ENCODE peak calls at places on chromosomes 2 and 18, in five cellular contexts. O is stimulated activated CD8-positive, alpha-beta memory T cell treated with anti-CD3 and anti-CD28 coated beads, Interleukin-4, amount 100 ng/mL, for 1 hour; X is left cardiac atrium; C is PC-9; I is activated T-cell treated with anti-CD3 and anti-CD28 coated beads for 1 hour. R is an unnamed sample.

GRCh38 chr2:60364441-60364840 is 189.0 kb downstream of the BCL11A start:
- DNase-seq in O (no peak), X (no peak), C (no peak), I (no peak), R (no peak)

GRCh38 chr2:25362564-25363145 is 20.9 kb upstream of the DNMT3A start:
- DNase-seq in O (peak; percentile 28), X (peak; percentile 41), C (peak; percentile 19), I (peak; percentile 43), R (no peak)

GRCh38 chr2:12424820-12425219 is 291.9 kb upstream of the TRIB2 start:
- DNase-seq in O (no peak), X (peak; percentile 52), C (no peak), I (no peak), R (no peak)

GRCh38 chr18:23067236-23067635 is 68.0 kb upstream of the CABLES1 start:
- DNase-seq in O (no peak), X (no peak), C (no peak), I (no peak), R (no peak)

GRCh38 chr2:186558512-186559276 is 31.2 kb upstream of the ITGAV start:
- DNase-seq in O (no peak), X (no peak), C (no peak), I (no peak), R (no peak)

GRCh38 chr2:29304399-29304798 is 189.2 kb downstream of the CLIP4 start:
- DNase-seq in O (no peak), X (no peak), C (no peak), I (no peak), R (no peak)

GRCh38 chr2:227890495-227891079 is 19.2 kb downstream of the DAW1 start:
- DNase-seq in O (no peak), X (no peak), C (no peak), I (no peak), R (no peak)

GRCh38 chr2:121828281-121828731 is 72.9 kb downstream of the TSN start:
- DNase-seq in O (no peak), X (no peak), C (no peak), I (no peak), R (no peak)

GRCh38 chr18:78525364-78526111 is 454.1 kb upstream of the SALL3 start:
- DNase-seq in O (no peak), X (no peak), C (no peak), I (no peak), R (no peak)

GRCh38 chr2:69224495-69224803 is 162.6 kb downstream of the GFPT1 start:
- DNase-seq in O (no peak), X (no peak), C (no peak), I (no peak), R (no peak)

GRCh38 chr2:149597050-149598013 is 9.8 kb upstream of the MMADHC start:
- DNase-seq in O (no peak), X (no peak), C (peak; percentile 50), I (peak; percentile 14), R (peak; percentile 66)

GRCh38 chr2:96241901-96242611 is 23.7 kb downstream of the TMEM127 start:
- DNase-seq in O (no peak), X (no peak), C (no peak), I (peak; percentile 23), R (no peak)

GRCh38 chr2:212919238-212919637 is 232.2 kb downstream of the IKZF2 start:
- DNase-seq in O (no peak), X (no peak), C (peak; percentile 53), I (no peak), R (peak; percentile 55)